ENCODE peak calls at places on chromosome 2, in five cellular contexts. One of them, this sample, is unnamed.

GRCh38 chr2:230512955-230513748 is 97.2 kb downstream of the SP100 start:
- DNase-seq in GM06990: no peak
- DNase-seq in adrenal gland: no peak
- DNase-seq in upper lobe of left lung: no peak
- DNase-seq in mucosa of descending colon: no peak
- DNase-seq in this sample: no peak

GRCh38 chr2:201852878-201853415 is 46.6 kb downstream of the CDK15 start:
- DNase-seq in GM06990: no peak
- DNase-seq in adrenal gland: no peak
- DNase-seq in upper lobe of left lung: no peak
- DNase-seq in mucosa of descending colon: no peak
- DNase-seq in this sample: no peak

GRCh38 chr2:64359176-64359891 is 94.6 kb upstream of the LGALSL start:
- DNase-seq in GM06990: no peak
- DNase-seq in adrenal gland: no peak
- DNase-seq in upper lobe of left lung: no peak
- DNase-seq in mucosa of descending colon: no peak
- DNase-seq in this sample: peak; percentile 29

GRCh38 chr2:237673130-237673921 is 45.9 kb downstream of the LRRFIP1 start:
- DNase-seq in GM06990: peak; percentile 67
- DNase-seq in adrenal gland: peak; percentile 73
- DNase-seq in upper lobe of left lung: peak; percentile 82
- DNase-seq in mucosa of descending colon: peak; percentile 79
- DNase-seq in this sample: no peak

GRCh38 chr2:168978461-168978861 is 52.7 kb downstream of the ABCB11 start:
- DNase-seq in GM06990: no peak
- DNase-seq in adrenal gland: no peak
- DNase-seq in upper lobe of left lung: peak; percentile 31
- DNase-seq in mucosa of descending colon: no peak
- DNase-seq in this sample: no peak

GRCh38 chr2:181430406-181431199 is 26.6 kb upstream of the ITGA4 start:
- DNase-seq in GM06990: no peak
- DNase-seq in adrenal gland: no peak
- DNase-seq in upper lobe of left lung: no peak
- DNase-seq in mucosa of descending colon: no peak
- DNase-seq in this sample: no peak

GRCh38 chr2:104523921-104524320 is 330.0 kb upstream of the POU3F3 start:
- DNase-seq in GM06990: no peak
- DNase-seq in adrenal gland: no peak
- DNase-seq in upper lobe of left lung: no peak
- DNase-seq in mucosa of descending colon: no peak
- DNase-seq in this sample: no peak

GRCh38 chr2:191856111-191856876 is 9.4 kb upstream of the CAVIN2 start:
- DNase-seq in GM06990: no peak
- DNase-seq in adrenal gland: no peak
- DNase-seq in upper lobe of left lung: no peak
- DNase-seq in mucosa of descending colon: no peak
- DNase-seq in this sample: no peak

GRCh38 chr2:183123117-183123958 is 905 bp upstream of the NUP35 start:
- DNase-seq in GM06990: peak; percentile 26
- DNase-seq in adrenal gland: no peak
- DNase-seq in upper lobe of left lung: no peak
- DNase-seq in mucosa of descending colon: peak; percentile 29
- DNase-seq in this sample: no peak

GRCh38 chr2:137943035-137943830 is 21.0 kb upstream of the HNMT start:
- DNase-seq in GM06990: no peak
- DNase-seq in adrenal gland: no peak
- DNase-seq in upper lobe of left lung: no peak
- DNase-seq in mucosa of descending colon: no peak
- DNase-seq in this sample: no peak

GRCh38 chr2:136131484-136131960 is 13.6 kb upstream of the CXCR4 start:
- DNase-seq in GM06990: peak; percentile 41
- DNase-seq in adrenal gland: no peak
- DNase-seq in upper lobe of left lung: no peak
- DNase-seq in mucosa of descending colon: no peak
- DNase-seq in this sample: no peak

GRCh38 chr2:41903746-41904145 is 144.1 kb upstream of the PKDCC start:
- DNase-seq in GM06990: no peak
- DNase-seq in adrenal gland: no peak
- DNase-seq in upper lobe of left lung: no peak
- DNase-seq in mucosa of descending colon: no peak
- DNase-seq in this sample: no peak

GRCh38 chr2:19026156-19026660 is 332.2 kb downstream of the OSR1 start:
- DNase-seq in GM06990: no peak
- DNase-seq in adrenal gland: no peak
- DNase-seq in upper lobe of left lung: no peak
- DNase-seq in mucosa of descending colon: no peak
- DNase-seq in this sample: no peak

GRCh38 chr2:219125225-219125885 is 35.3 kb downstream of the NHEJ1 start:
- DNase-seq in GM06990: no peak
- DNase-seq in adrenal gland: peak; percentile 95
- DNase-seq in upper lobe of left lung: peak; percentile 91
- DNase-seq in mucosa of descending colon: peak; percentile 83
- DNase-seq in this sample: no peak

GRCh38 chr2:219125886-219126270 is 34.7 kb downstream of the NHEJ1 start:
- DNase-seq in GM06990: no peak
- DNase-seq in adrenal gland: no peak
- DNase-seq in upper lobe of left lung: no peak
- DNase-seq in mucosa of descending colon: no peak
- DNase-seq in this sample: no peak

GRCh38 chr2:219124379-219125110 is 36.1 kb downstream of the NHEJ1 start:
- DNase-seq in GM06990: no peak
- DNase-seq in adrenal gland: peak; percentile 38
- DNase-seq in upper lobe of left lung: no peak
- DNase-seq in mucosa of descending colon: peak; percentile 68
- DNase-seq in this sample: no peak

GRCh38 chr2:219122197-219122965 is 38.2 kb downstream of the NHEJ1 start:
- DNase-seq in GM06990: no peak
- DNase-seq in adrenal gland: no peak
- DNase-seq in upper lobe of left lung: no peak
- DNase-seq in mucosa of descending colon: no peak
- DNase-seq in this sample: no peak

GRCh38 chr2:219123356-219124143 is 37.1 kb downstream of the NHEJ1 start:
- DNase-seq in GM06990: no peak
- DNase-seq in adrenal gland: no peak
- DNase-seq in upper lobe of left lung: no peak
- DNase-seq in mucosa of descending colon: peak; percentile 54
- DNase-seq in this sample: no peak
- H3K4me3 ChIP-seq in GM06990: no peak overlapping the region
- H3K4me3 ChIP-seq in adrenal gland: no peak overlapping the region
- H3K4me3 ChIP-seq in upper lobe of left lung: no peak overlapping the region
- H3K4me3 ChIP-seq in mucosa of descending colon: no peak overlapping the region
- H3K4me3 ChIP-seq in this sample: no peak overlapping the region

DNA sequence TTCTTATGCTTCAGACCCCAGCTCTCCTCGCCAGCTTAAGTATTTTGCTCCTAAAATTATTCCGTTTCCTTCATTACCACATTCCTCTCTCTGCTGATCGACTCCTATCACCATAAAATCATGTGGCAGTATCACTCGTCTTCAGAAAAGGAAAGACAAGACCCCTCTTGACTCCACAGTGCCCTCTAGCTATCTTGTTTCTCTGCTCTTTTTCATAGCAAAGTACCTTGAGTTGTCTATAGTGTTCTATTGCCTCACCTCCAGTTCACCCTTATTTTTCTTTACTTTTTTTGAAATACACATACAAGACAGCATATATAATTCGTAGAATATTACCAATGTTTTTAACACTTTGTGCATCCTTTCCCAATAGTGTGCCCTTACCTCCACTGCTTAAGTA is 273.2 kb upstream of the SIX3 start:
- DNase-seq in GM06990: peak; percentile 9
- DNase-seq in adrenal gland: no peak
- DNase-seq in upper lobe of left lung: no peak
- DNase-seq in mucosa of descending colon: no peak
- DNase-seq in this sample: no peak
- TF ChIP-seq CTCF in GM06990: peak; percentile 50
- TF ChIP-seq CTCF in adrenal gland: no peak
- TF ChIP-seq CTCF in upper lobe of left lung: no peak
- TF ChIP-seq CTCF in mucosa of descending colon: no peak
- TF ChIP-seq CTCF in this sample: peak; percentile 29

GRCh38 chr2:215825709-215826108 is 187.6 kb downstream of the MREG start:
- DNase-seq in GM06990: no peak
- DNase-seq in adrenal gland: no peak
- DNase-seq in upper lobe of left lung: no peak
- DNase-seq in mucosa of descending colon: no peak
- DNase-seq in this sample: no peak
- H3K4me3 ChIP-seq in GM06990: no peak overlapping the region
- H3K4me3 ChIP-seq in adrenal gland: no peak overlapping the region
- H3K4me3 ChIP-seq in upper lobe of left lung: no peak overlapping the region
- H3K4me3 ChIP-seq in mucosa of descending colon: no peak overlapping the region
- H3K4me3 ChIP-seq in this sample: no peak overlapping the region

DNA sequence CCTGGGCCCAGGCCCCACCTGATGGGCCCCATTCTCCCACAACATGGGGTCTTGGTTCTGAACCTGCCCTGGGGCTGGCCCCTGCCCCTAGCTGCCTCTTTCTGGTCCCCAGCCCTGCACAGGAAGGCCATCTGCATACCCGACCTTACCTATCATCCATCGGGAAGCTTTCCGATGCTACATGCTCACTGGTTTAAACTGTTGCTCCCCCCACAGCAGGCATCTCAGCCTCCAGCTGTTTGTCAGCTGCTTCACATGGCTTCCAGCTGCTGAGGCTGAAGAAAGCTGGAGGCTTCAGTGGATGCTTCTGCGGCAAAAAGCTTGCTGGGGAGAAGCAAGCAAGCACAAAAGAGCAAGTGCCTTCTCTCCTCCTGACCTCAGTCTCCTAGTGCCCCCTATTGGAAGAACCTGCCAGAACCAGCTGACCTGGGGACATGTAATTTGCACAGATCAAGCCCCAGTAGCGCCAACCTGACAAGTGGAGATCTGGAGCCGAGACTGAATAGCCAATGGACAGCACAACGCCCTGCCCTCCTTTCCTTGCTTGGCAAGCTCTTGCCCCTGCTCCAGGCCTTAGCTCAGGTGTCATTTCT is 24.1 kb upstream of the RHOB start:
- DNase-seq in GM06990: no peak
- DNase-seq in adrenal gland: no peak
- DNase-seq in upper lobe of left lung: peak; percentile 25
- DNase-seq in mucosa of descending colon: no peak
- DNase-seq in this sample: no peak
- TF ChIP-seq CTCF in GM06990: peak; percentile 36
- TF ChIP-seq CTCF in adrenal gland: no peak
- TF ChIP-seq CTCF in upper lobe of left lung: no peak
- TF ChIP-seq CTCF in mucosa of descending colon: no peak
- TF ChIP-seq CTCF in this sample: peak; percentile 21

GRCh38 chr2:224040753-224041152 is 1.7 kb upstream of the SERPINE2 start:
- DNase-seq in GM06990: no peak
- DNase-seq in adrenal gland: no peak
- DNase-seq in upper lobe of left lung: no peak
- DNase-seq in mucosa of descending colon: no peak
- DNase-seq in this sample: no peak

GRCh38 chr2:224038830-224039079 is 331 bp downstream of the SERPINE2 start:
- DNase-seq in GM06990: peak; percentile 29
- DNase-seq in adrenal gland: no peak
- DNase-seq in upper lobe of left lung: no peak
- DNase-seq in mucosa of descending colon: peak; percentile 50
- DNase-seq in this sample: no peak

GRCh38 chr2:224038049-224038829 is 847 bp downstream of the SERPINE2 start:
- DNase-seq in GM06990: peak; percentile 25
- DNase-seq in adrenal gland: peak; percentile 8
- DNase-seq in upper lobe of left lung: no peak
- DNase-seq in mucosa of descending colon: no peak
- DNase-seq in this sample: no peak

GRCh38 chr2:224039080-224039769 is at the start of gene SERPINE2:
- DNase-seq in GM06990: peak; percentile 30
- DNase-seq in adrenal gland: peak; percentile 27
- DNase-seq in upper lobe of left lung: no peak
- DNase-seq in mucosa of descending colon: peak; percentile 67
- DNase-seq in this sample: peak; percentile 39

GRCh38 chr2:224039770-224040088 is 643 bp upstream of the SERPINE2 start:
- DNase-seq in GM06990: no peak
- DNase-seq in adrenal gland: no peak
- DNase-seq in upper lobe of left lung: no peak
- DNase-seq in mucosa of descending colon: no peak
- DNase-seq in this sample: no peak
- H3K4me3 ChIP-seq in GM06990: no peak overlapping the region
- H3K4me3 ChIP-seq in adrenal gland: no peak overlapping the region
- H3K4me3 ChIP-seq in upper lobe of left lung: peak overlapping the region; percentile 55
- H3K4me3 ChIP-seq in mucosa of descending colon: no peak overlapping the region
- H3K4me3 ChIP-seq in this sample: peak overlapping the region; percentile 58